ENCODE peak calls at places on chromosomes 4 and X, in five cellular contexts. Y, C, M, P and Q are unnamed samples.

GRCh38 chrX:41014776-41015175 is 70.5 kb upstream of the USP9X start:
- DNase-seq in Y (no peak), C (peak; percentile 24), M (no peak), P (no peak), Q (no peak)

GRCh38 chr4:41424541-41424940 is 113.4 kb upstream of the LIMCH1 start:
- DNase-seq in Y (no peak), C (no peak), M (no peak), P (no peak), Q (no peak)

GRCh38 chrX:119758682-119759332 is 419 bp downstream of the SOWAHD start:
- DNase-seq in Y (peak; percentile 84), C (peak; percentile 47), M (no peak), P (peak; percentile 25), Q (no peak)

GRCh38 chr4:106329027-106329618 is 12.8 kb downstream of the AIMP1 start:
- DNase-seq in Y (no peak), C (peak; percentile 72), M (no peak), P (no peak), Q (no peak)

GRCh38 chr4:13166214-13166613 is 317.9 kb downstream of the RAB28 start:
- DNase-seq in Y (no peak), C (no peak), M (no peak), P (no peak), Q (no peak)

GRCh38 chr4:36351082-36351666 is 69.8 kb downstream of the DTHD1 start:
- DNase-seq in Y (no peak), C (peak; percentile 1), M (no peak), P (peak; percentile 36), Q (peak; percentile 11)

GRCh38 chr4:47154816-47155370 is 123.5 kb downstream of the GABRB1 start:
- DNase-seq in Y (no peak), C (no peak), M (no peak), P (no peak), Q (no peak)

GRCh38 chr4:128444544-128445302 is 157.1 kb upstream of the PGRMC2 start:
- DNase-seq in Y (no peak), C (no peak), M (no peak), P (no peak), Q (no peak)

GRCh38 chr4:152850377-152850776 is 70.6 kb downstream of the ARFIP1 start:
- DNase-seq in Y (peak; percentile 74), C (peak; percentile 30), M (no peak), P (no peak), Q (no peak)

GRCh38 chr4:79848329-79848728 is 224.7 kb downstream of the ANTXR2 start:
- DNase-seq in Y (no peak), C (no peak), M (no peak), P (no peak), Q (no peak)

GRCh38 chr4:41796545-41797210 is 48.2 kb upstream of the PHOX2B start:
- DNase-seq in Y (no peak), C (no peak), M (no peak), P (no peak), Q (no peak)

GRCh38 chr4:32140636-32141035 is 1420.5 kb downstream of the PCDH7 start:
- DNase-seq in Y (no peak), C (peak; percentile 86), M (no peak), P (no peak), Q (no peak)

GRCh38 chrX:12480956-12481355 is 310.3 kb upstream of the PRPS2 start:
- DNase-seq in Y (no peak), C (peak; percentile 25), M (no peak), P (no peak), Q (no peak)

GRCh38 chrX:12372111-12372510 is 233.8 kb downstream of the FRMPD4 start:
- DNase-seq in Y (no peak), C (peak; percentile 40), M (no peak), P (no peak), Q (no peak)

GRCh38 chrX:74119016-74119910 is 184.7 kb upstream of the ZCCHC13 start:
- DNase-seq in Y (no peak), C (peak; percentile 59), M (peak; percentile 21), P (no peak), Q (no peak)

GRCh38 chrX:42176790-42177189 is 253.4 kb upstream of the CASK start:
- DNase-seq in Y (no peak), C (no peak), M (no peak), P (no peak), Q (no peak)
- TF ChIP-seq CTCF in Y (no peak), C (no peak), M (no peak), P (no peak), Q (no peak)

DNA sequence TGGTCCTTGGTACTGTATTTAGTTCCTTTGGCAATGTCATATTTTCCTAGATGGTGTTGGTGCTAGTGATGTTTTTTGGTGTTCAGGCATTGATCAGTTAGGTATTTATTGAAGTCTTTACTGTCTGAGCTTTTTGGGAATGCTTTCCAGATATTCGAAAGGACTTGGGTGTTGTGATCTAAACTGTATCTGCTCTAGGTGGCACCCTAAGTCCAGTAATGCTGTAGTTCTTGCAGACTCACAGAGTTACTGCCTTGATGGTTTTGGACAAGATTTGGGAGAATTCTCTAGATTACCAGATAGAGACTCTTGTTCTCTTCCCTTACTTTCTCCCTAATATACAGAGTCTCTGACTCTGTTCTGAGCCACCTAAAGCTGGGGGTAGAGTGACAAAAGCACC is 513.6 kb upstream of the PITX2 start:
- DNase-seq in Y (no peak), C (peak; percentile 62), M (peak; percentile 20), P (no peak), Q (no peak)
- TF ChIP-seq CTCF in Y (no peak), C (peak; percentile 38), M (peak; percentile 24), P (peak; percentile 32), Q (peak; percentile 41)

GRCh38 chrX:47722260-47722659 is 63.3 kb upstream of the UXT start:
- DNase-seq in Y (no peak), C (no peak), M (no peak), P (no peak), Q (no peak)

GRCh38 chrX:47723083-47723482 is 64.1 kb upstream of the UXT start:
- DNase-seq in Y (no peak), C (no peak), M (no peak), P (no peak), Q (no peak)

GRCh38 chrX:47723689-47724088 is 64.7 kb upstream of the UXT start:
- DNase-seq in Y (no peak), C (no peak), M (no peak), P (no peak), Q (no peak)
- TF ChIP-seq CTCF in Y (no peak), C (no peak), M (no peak), P (no peak), Q (no peak)

DNA sequence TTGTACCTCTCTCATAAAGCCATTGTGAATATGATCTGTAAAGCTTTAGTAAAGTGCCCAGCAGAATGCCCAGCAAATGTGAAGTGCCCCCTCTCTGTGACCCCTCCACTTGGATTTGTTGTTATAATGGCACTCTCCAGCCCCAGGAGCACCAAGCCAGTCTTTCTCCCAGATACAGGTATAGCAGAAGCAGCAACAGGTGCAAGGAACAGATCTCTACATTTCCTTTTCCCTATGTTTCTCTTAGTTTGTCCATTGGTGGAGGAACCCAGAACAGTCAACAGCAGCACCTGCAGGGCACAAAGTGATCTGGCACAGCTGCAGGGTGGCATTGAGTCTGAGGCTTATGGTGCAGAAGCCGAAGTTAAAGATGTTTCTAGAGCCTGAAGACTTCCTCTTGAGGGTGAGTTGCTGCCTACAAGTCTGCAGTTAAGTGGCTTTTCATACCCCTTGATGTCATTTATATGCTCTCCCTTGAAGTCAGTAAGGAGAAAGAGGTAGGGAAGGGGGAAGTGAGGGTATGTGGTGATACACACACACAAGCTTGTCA is 16.1 kb upstream of the CXCL3 start:
- DNase-seq in Y (no peak), C (no peak), M (no peak), P (no peak), Q (no peak)
- TF ChIP-seq CTCF in Y (no peak), C (no peak), M (no peak), P (no peak), Q (no peak)

DNA sequence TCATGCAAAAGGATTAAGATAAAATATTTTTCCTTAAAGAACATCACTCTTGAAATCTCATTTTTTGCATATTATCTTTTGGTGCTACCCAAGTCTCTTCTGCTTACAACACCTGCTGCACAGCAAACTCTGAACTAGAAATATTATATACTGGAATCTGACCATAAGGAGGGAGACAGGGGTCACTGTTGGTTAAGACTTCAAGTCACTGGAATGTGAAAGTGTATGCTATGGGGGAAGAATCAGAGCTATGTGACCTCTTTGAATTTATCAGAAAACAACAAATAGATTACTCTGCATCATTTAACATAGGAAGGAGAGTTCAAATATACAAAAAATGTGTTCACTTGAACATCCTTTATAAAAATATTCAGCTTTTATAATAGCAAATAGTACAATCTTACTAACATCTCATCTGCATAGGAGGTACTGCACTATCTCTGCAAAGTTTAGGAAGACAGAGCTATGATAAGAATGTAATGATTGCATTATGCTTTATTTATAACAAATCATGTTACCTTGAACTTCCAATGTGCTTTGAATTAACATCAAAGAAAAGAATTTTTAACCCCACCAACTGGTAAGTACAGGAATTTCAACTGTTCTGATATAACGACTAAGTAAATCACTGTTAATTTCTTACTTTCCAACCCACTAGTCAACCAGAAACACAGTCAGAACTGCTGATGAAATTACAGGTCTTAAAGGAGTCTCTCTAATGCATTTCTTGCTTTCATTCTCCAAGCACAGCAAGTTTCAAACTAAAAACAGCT is 69.8 kb downstream of the ZNF827 start:
- DNase-seq in Y (no peak), C (peak; percentile 36), M (no peak), P (no peak), Q (no peak)
- TF ChIP-seq CTCF in Y (peak; percentile 23), C (peak; percentile 2), M (no peak), P (no peak), Q (peak; percentile 8)

DNA sequence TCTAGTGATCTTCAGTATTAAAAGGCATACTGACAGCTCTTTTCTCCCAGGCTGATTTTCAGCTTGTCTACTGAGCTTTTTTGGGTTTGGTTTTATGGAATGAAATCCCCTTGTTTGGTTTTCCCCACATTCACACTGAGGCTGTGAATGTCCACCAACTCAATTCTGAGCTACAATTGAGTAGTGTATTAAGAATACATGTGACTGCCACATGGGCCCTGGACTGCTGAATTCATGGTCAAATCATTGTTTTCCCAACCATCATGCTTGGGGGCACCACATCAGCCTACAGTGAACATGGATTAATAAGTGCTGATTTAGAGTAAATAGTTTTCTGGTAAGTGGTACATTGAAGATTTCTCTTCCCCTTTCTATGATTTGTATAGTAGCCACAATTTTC is 32.4 kb downstream of the RTL9 start:
- DNase-seq in Y (no peak), C (no peak), M (no peak), P (no peak), Q (no peak)
- TF ChIP-seq CTCF in Y (no peak), C (no peak), M (no peak), P (no peak), Q (no peak)

GRCh38 chrX:68947882-68948605 is 119.2 kb downstream of the EFNB1 start:
- DNase-seq in Y (no peak), C (peak; percentile 57), M (no peak), P (no peak), Q (no peak)
- TF ChIP-seq CTCF in Y (no peak), C (no peak), M (peak; percentile 3), P (no peak), Q (no peak)